ENCODE peak calls at places on chromosomes 3 and 15, in six cellular contexts. G is H1, P is GM12892, S is HepG2, B is K562, A is GM12878. I is an unnamed sample.

GRCh38 chr15:31302029-31302657 is 24.5 kb upstream of the KLF13 start:
- DNase-seq in B (no peak), S (no peak), G (no peak), A (no peak), P (no peak), I (no peak)

GRCh38 chr15:84898761-84899160 is 14.3 kb downstream of the SLC28A1 start:
- DNase-seq in G (no peak), A (no peak), S (no peak), P (no peak), B (no peak), I (no peak)

GRCh38 chr3:174862101-174862500 is 3.0 kb downstream of the NAALADL2 start:
- DNase-seq in P (no peak), G (peak), A (no peak), S (peak), B (no peak), I (no peak)

GRCh38 chr3:49673131-49673714 is 928 bp upstream of the APEH start:
- DNase-seq in G (no peak), B (peak), A (no peak), P (peak), S (peak), I (no peak)

GRCh38 chr3:181716916-181717315 is 5.2 kb downstream of the SOX2 start:
- DNase-seq in A (no peak), S (no peak), P (no peak), G (no peak), B (no peak), I (no peak)

GRCh38 chr15:45333550-45333949 is 44.8 kb downstream of the GATM start:
- DNase-seq in P (no peak), S (peak), A (no peak), B (no peak), G (no peak), I (no peak)

GRCh38 chr3:169429328-169429727 is 234.2 kb downstream of the MECOM start:
- DNase-seq in S (no peak), P (no peak), A (no peak), G (no peak), B (no peak), I (no peak)

GRCh38 chr3:41234823-41235722 is 35.8 kb downstream of the CTNNB1 start:
- DNase-seq in S (no peak), G (no peak), B (no peak), A (no peak), P (no peak), I (no peak)

GRCh38 chr3:184005981-184006507 is 11.6 kb downstream of the ABCC5 start:
- DNase-seq in G (no peak), B (peak), S (no peak), P (peak), A (peak), I (peak)

GRCh38 chr3:70040386-70040785 is 40.9 kb downstream of the SAMMSON start:
- DNase-seq in S (no peak), B (no peak), A (no peak), G (no peak), P (no peak), I (no peak)

GRCh38 chr15:99536422-99537033 is 29.3 kb upstream of the MEF2A start:
- DNase-seq in P (no peak), G (no peak), S (no peak), A (no peak), B (no peak), I (no peak)

GRCh38 chr15:82048809-82049208 is 3.0 kb upstream of the MEX3B start:
- DNase-seq in S (no peak), G (no peak), B (no peak), A (no peak), P (no peak), I (no peak)

GRCh38 chr15:52783191-52783829 is 6.8 kb downstream of the ONECUT1 start:
- DNase-seq in S (no peak), B (no peak), A (no peak), P (no peak), G (peak), I (no peak)

GRCh38 chr3:132064114-132064513 is 29.3 kb upstream of the CPNE4 start:
- DNase-seq in S (no peak), P (no peak), G (peak), B (no peak), A (no peak), I (no peak)

GRCh38 chr3:104546301-104546700 is 820.4 kb upstream of the ALCAM start:
- DNase-seq in A (no peak), P (no peak), G (no peak), S (no peak), B (no peak), I (no peak)

GRCh38 chr3:193029800-193030199 is 112.1 kb upstream of the MB21D2 start:
- DNase-seq in P (no peak), B (no peak), G (no peak), S (no peak), A (no peak), I (no peak)

GRCh38 chr3:152222327-152222726 is 46.4 kb upstream of the MBNL1 start:
- DNase-seq in G (no peak), S (no peak), P (no peak), B (no peak), A (no peak), I (no peak)

GRCh38 chr3:52770581-52771333 is at the start of gene NEK4:
- DNase-seq in G (peak), P (peak), S (peak), B (peak), A (peak), I (peak)

GRCh38 chr3:45949432-45949831 is 6.2 kb downstream of the CXCR6 start:
- DNase-seq in S (no peak), A (no peak), P (no peak), G (no peak), B (no peak), I (no peak)

GRCh38 chr15:85276508-85276907 is 103.9 kb upstream of the AKAP13 start:
- DNase-seq in B (no peak), G (no peak), P (no peak), A (no peak), S (no peak), I (no peak)

GRCh38 chr3:130662407-130663028 is 84.1 kb downstream of the PIK3R4 start:
- DNase-seq in G (no peak), S (no peak), A (no peak), B (no peak), P (no peak), I (no peak)

GRCh38 chr3:48039487-48040190 is 23.4 kb upstream of the MAP4 start:
- DNase-seq in P (no peak), A (no peak), G (no peak), B (no peak), S (peak), I (no peak)

GRCh38 chr3:145094355-145094941 is 1066.5 kb downstream of the PLOD2 start:
- DNase-seq in S (no peak), B (no peak), G (no peak), A (no peak), P (no peak), I (peak)

GRCh38 chr15:70466895-70467529 is 296.3 kb downstream of the UACA start:
- DNase-seq in G (no peak), B (peak), P (no peak), A (no peak), S (peak), I (no peak)

GRCh38 chr3:171417813-171418212 is 42.4 kb downstream of the TNIK start:
- DNase-seq in G (no peak), B (no peak), A (no peak), S (peak), P (no peak), I (no peak)

GRCh38 chr3:54198556-54198955 is 76.2 kb downstream of the CACNA2D3 start:
- DNase-seq in S (no peak), P (no peak), B (no peak), G (no peak), A (no peak), I (no peak)

GRCh38 chr15:45402955-45403892 is 24.9 kb upstream of the GATM start:
- DNase-seq in B (peak), P (peak), S (no peak), A (no peak), G (no peak), I (peak)

GRCh38 chr3:194070634-194071409 is 65.1 kb upstream of the HES1 start:
- DNase-seq in B (peak), S (peak), G (no peak), P (peak), A (peak), I (peak)
- TF ChIP-seq POLR2A in B (peak), S (no peak), G (no peak), P (no peak), A (peak), I (no peak)

DNA sequence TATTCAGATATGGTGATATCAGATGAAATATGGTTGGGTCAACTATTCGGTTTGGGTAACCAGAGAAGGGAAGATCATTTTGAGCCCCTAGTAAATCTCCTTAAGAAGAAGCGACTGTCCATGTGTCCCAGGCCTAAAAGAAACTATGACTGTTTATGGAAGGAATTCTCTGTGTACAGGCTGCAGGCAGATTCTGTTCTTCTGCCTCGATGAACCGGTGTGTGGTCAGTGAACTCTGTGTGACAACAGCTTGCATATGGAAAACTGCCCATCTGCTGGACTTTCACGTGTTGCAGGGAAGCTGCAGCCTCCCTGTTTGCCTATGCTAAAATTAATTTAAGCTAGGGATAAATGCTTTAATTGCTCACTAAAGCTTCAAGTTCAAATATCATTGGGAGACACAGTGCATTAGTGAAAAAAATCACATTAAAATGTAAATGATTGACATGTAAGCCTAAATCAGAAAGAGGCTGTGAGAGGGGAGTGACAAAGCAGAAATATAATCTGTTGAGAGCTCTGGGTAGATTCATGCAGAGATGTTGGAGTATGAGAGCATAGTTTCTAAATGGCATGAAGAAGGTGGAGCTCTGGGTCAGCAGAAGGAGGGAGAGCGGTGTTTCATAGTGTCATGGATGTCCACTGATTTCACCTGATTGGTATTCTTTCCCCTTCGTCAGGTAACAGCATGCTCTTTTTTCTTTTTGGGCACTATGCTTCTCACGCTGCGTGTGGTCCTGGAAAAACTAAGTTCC is 65.4 kb upstream of the PFN2 start:
- DNase-seq in G (no peak), B (no peak), S (no peak), P (no peak), A (no peak), I (no peak)
- TF ChIP-seq TAF1 in G (no peak), B (no peak), S (no peak), P (no peak), A (no peak), I (no peak)

GRCh38 chr3:156271508-156271907 is 151.1 kb downstream of the KCNAB1 start:
- DNase-seq in B (no peak), G (no peak), P (no peak), A (no peak), S (no peak), I (no peak)
- TF ChIP-seq POLR2AphosphoS5 in B (no peak), G (no peak), P (no peak), A (no peak), S (no peak), I (no peak)

DNA sequence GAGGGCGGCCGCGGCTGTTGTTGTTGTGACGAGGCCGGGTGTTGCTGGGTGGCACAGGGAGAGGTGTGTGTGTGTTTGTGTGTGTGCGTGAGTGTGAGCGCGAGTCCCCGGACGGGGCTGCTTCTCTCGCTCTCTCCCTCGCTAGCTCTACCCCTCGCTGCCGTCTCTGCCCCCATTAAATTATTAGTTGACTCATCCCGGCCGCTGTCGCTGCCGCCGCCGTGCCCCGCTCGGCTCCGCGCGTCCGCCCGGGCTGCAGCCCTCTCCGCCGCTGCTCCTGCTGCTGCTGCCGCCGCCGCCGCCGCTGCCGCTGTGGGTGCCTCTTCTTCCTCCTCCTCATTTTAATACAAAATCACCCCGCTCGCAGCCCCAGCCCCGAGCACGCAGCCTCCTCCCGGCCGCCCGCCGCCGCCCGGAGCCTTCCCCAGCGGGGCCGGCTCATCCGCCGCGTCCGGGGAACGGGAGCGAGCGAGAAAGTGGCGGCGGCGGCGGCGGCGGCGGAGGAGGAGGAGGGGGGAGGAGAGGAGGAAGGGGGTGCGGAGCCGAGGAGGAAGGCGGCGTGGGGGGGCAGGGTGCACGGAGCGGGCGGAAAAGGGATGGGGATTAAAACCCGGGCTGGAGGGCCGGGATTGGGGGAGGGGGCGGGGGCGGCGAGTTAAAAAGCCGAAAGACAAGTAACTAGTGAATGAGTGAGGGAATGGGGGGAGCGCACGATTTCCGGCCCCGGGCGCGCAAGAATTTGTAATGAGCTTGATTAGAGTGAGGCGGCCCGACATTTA is at the start of gene SATB1:
- DNase-seq in S (no peak), P (no peak), A (no peak), G (no peak), B (peak), I (peak)
- TF ChIP-seq POLR2A in S (no peak), P (no peak), A (no peak), G (no peak), B (no peak), I (no peak)

GRCh38 chr3:116002240-116002639 is 378.9 kb downstream of the GAP43 start:
- DNase-seq in A (no peak), B (no peak), P (no peak), G (no peak), S (no peak), I (no peak)
- TF ChIP-seq TAF1 in A (no peak), B (no peak), P (no peak), G (no peak), S (no peak), I (no peak)

DNA sequence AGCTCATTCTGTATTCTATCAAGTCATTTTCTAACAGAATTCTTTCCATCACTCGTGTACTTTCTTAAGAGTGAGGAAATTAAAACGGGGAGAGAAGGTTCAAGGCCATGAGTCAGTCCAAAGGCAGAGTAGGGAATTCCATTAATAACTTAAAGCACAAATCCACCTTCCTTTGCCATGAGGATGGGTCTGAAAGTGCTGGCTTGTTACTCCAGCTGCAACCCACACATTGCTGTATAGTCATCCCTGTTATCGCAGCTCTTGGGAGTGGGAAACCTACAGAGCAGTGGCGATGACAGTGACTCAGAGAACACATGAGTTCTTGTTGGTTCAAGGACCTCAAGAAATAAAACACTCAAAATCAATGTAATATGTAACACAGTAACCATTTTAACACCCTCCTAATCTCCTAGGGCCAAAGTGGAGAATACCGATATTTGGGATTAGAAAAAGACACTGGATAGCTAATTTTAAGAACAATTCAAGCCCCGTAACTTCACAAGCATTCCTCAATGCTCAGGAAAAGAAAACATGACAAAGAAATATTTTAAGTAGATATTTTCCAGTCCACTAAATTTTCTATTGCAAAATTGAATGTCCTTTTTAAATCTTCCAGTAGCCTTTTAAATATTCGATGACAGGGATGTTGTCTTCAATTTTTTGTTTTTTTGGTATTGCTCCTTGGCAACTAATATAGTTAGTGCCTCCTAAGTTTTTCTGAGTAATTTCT is 179.9 kb upstream of the THBS1 start:
- DNase-seq in A (no peak), G (no peak), P (no peak), B (no peak), S (no peak), I (no peak)
- TF ChIP-seq POLR2AphosphoS5 in A (no peak), G (no peak), P (no peak), B (no peak), S (no peak), I (no peak)

GRCh38 chr15:72760590-72761260 is 22.8 kb downstream of the ADPGK start:
- DNase-seq in P (no peak), S (no peak), G (no peak), B (no peak), A (no peak), I (no peak)
- TF ChIP-seq POLR2A in P (no peak), S (no peak), G (no peak), B (no peak), A (no peak), I (no peak)

GRCh38 chr3:125003369-125003853 is 52.4 kb downstream of the HEG1 start:
- DNase-seq in B (no peak), G (no peak), A (no peak), S (peak), P (no peak), I (no peak)
- TF ChIP-seq TAF1 in B (no peak), G (no peak), A (no peak), S (no peak), P (no peak), I (no peak)

I was measured in GM12891.